ENCODE peak calls at places on chromosomes 13 and 19, in five cellular contexts. One of them, this sample, is unnamed.

GRCh38 chr13:26946675-26947342 is 186.2 kb upstream of the GPR12 start:
- DNase-seq in A549: peak; percentile 71
- DNase-seq in GM12878: peak; percentile 16
- DNase-seq in stomach: no peak
- DNase-seq in ovary: no peak
- DNase-seq in this sample: no peak

GRCh38 chr19:53994811-53995210 is 3.4 kb downstream of the CACNG6 start:
- DNase-seq in A549: no peak
- DNase-seq in GM12878: no peak
- DNase-seq in stomach: no peak
- DNase-seq in ovary: no peak
- DNase-seq in this sample: no peak

GRCh38 chr13:60509601-60510386 is 112.8 kb downstream of the TDRD3 start:
- DNase-seq in A549: no peak
- DNase-seq in GM12878: no peak
- DNase-seq in stomach: no peak
- DNase-seq in ovary: no peak
- DNase-seq in this sample: no peak

GRCh38 chr13:113114511-113115362 is 7.9 kb upstream of the F10 start:
- DNase-seq in A549: no peak
- DNase-seq in GM12878: no peak
- DNase-seq in stomach: peak; percentile 20
- DNase-seq in ovary: no peak
- DNase-seq in this sample: no peak

GRCh38 chr19:54024660-54025059 is 33.2 kb downstream of the CACNG6 start:
- DNase-seq in A549: peak; percentile 71
- DNase-seq in GM12878: no peak
- DNase-seq in stomach: no peak
- DNase-seq in ovary: no peak
- DNase-seq in this sample: no peak

GRCh38 chr13:36516225-36516624 is 83.9 kb downstream of the CCNA1 start:
- DNase-seq in A549: no peak
- DNase-seq in GM12878: no peak
- DNase-seq in stomach: no peak
- DNase-seq in ovary: no peak
- DNase-seq in this sample: no peak

GRCh38 chr13:99125335-99125915 is 75.2 kb upstream of the UBAC2 start:
- DNase-seq in A549: no peak
- DNase-seq in GM12878: no peak
- DNase-seq in stomach: no peak
- DNase-seq in ovary: no peak
- DNase-seq in this sample: no peak

GRCh38 chr13:110624766-110625756 is 9.7 kb downstream of the NAXD start:
- DNase-seq in A549: no peak
- DNase-seq in GM12878: no peak
- DNase-seq in stomach: peak; percentile 70
- DNase-seq in ovary: peak; percentile 18
- DNase-seq in this sample: no peak

GRCh38 chr13:73465629-73465974 is 406.8 kb downstream of the KLF5 start:
- DNase-seq in A549: peak; percentile 60
- DNase-seq in GM12878: no peak
- DNase-seq in stomach: no peak
- DNase-seq in ovary: no peak
- DNase-seq in this sample: no peak

GRCh38 chr19:58020985-58021384 is 12.8 kb upstream of the ZSCAN1 start:
- DNase-seq in A549: no peak
- DNase-seq in GM12878: no peak
- DNase-seq in stomach: no peak
- DNase-seq in ovary: no peak
- DNase-seq in this sample: no peak

GRCh38 chr19:2123682-2124387 is 27.1 kb downstream of the IZUMO4 start:
- DNase-seq in A549: no peak
- DNase-seq in GM12878: no peak
- DNase-seq in stomach: no peak
- DNase-seq in ovary: no peak
- DNase-seq in this sample: no peak

GRCh38 chr19:956747-957451 is 27.2 kb upstream of the WDR18 start:
- DNase-seq in A549: no peak
- DNase-seq in GM12878: no peak
- DNase-seq in stomach: no peak
- DNase-seq in ovary: peak; percentile 9
- DNase-seq in this sample: no peak

GRCh38 chr13:33202644-33203169 is 82.8 kb downstream of the STARD13 start:
- DNase-seq in A549: no peak
- DNase-seq in GM12878: no peak
- DNase-seq in stomach: no peak
- DNase-seq in ovary: no peak
- DNase-seq in this sample: no peak

GRCh38 chr13:33205224-33205623 is 80.3 kb downstream of the STARD13 start:
- DNase-seq in A549: no peak
- DNase-seq in GM12878: no peak
- DNase-seq in stomach: no peak
- DNase-seq in ovary: no peak
- DNase-seq in this sample: no peak

GRCh38 chr13:33205804-33206221 is 79.7 kb downstream of the STARD13 start:
- DNase-seq in A549: no peak
- DNase-seq in GM12878: no peak
- DNase-seq in stomach: no peak
- DNase-seq in ovary: no peak
- DNase-seq in this sample: no peak

GRCh38 chr13:33206425-33206824 is 79.1 kb downstream of the STARD13 start:
- DNase-seq in A549: no peak
- DNase-seq in GM12878: no peak
- DNase-seq in stomach: no peak
- DNase-seq in ovary: no peak
- DNase-seq in this sample: no peak

DNA sequence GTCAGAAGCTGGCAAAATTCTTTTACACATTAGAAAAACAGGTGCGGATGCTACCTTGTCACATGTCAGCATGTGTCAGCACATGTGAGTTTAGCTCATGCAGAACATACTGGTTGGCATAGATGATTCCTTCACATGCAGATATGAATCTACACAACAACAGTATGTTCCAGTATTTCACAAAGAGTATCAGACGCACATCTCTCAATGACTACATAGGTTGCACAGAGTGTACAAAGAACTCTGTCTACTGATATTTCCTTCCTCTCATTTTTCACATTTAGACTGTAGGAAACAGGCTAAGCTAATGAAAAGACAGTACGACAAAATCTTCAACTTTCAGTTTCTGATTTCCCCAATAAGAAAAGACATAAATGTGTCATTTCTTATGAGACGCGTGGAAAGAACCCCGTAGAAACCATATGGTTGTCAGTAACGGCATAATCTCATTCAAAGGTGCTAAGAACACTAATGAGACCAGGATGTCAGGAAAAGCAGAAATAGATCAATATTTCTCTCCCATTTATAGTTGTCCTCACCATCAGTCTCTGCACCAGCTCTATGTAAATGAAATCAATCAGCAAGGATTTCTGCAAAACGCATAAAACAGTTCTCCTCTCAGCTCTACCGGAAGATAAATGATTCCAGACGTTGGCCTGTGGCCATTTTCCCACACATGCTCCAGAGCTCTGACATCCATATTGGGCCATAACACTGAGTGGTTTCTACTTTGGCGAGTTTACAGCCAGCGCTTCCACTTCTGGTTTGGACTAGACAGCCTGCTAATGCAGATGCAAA is 81.2 kb downstream of the STARD13 start:
- DNase-seq in A549: no peak
- DNase-seq in GM12878: peak; percentile 78
- DNase-seq in stomach: peak; percentile 31
- DNase-seq in ovary: peak; percentile 55
- DNase-seq in this sample: peak; percentile 73
- TF ChIP-seq EP300 in A549: no peak
- TF ChIP-seq EP300 in GM12878: no peak
- TF ChIP-seq EP300 in stomach: no peak
- TF ChIP-seq EP300 in ovary: no peak
- TF ChIP-seq EP300 in this sample: no peak

GRCh38 chr13:108270442-108270841 is 924 bp downstream of the TNFSF13B start:
- DNase-seq in A549: no peak
- DNase-seq in GM12878: no peak
- DNase-seq in stomach: no peak
- DNase-seq in ovary: no peak
- DNase-seq in this sample: no peak
- H3K27ac ChIP-seq in A549: no peak overlapping the region
- H3K27ac ChIP-seq in GM12878: peak overlapping the region; percentile 81
- H3K27ac ChIP-seq in stomach: peak overlapping the region; percentile 52
- H3K27ac ChIP-seq in ovary: no peak overlapping the region
- H3K27ac ChIP-seq in this sample: peak overlapping the region; percentile 65

GRCh38 chr19:56314018-56314583 is 538 bp downstream of the ZSCAN5A start:
- DNase-seq in A549: no peak
- DNase-seq in GM12878: no peak
- DNase-seq in stomach: no peak
- DNase-seq in ovary: no peak
- DNase-seq in this sample: peak; percentile 9
- TF ChIP-seq EP300 in A549: no peak
- TF ChIP-seq EP300 in GM12878: no peak
- TF ChIP-seq EP300 in stomach: no peak
- TF ChIP-seq EP300 in ovary: no peak
- TF ChIP-seq EP300 in this sample: no peak

GRCh38 chr13:81320516-81320915 is 979.6 kb upstream of the SPRY2 start:
- DNase-seq in A549: no peak
- DNase-seq in GM12878: no peak
- DNase-seq in stomach: no peak
- DNase-seq in ovary: no peak
- DNase-seq in this sample: no peak
- H3K27ac ChIP-seq in A549: no peak overlapping the region
- H3K27ac ChIP-seq in GM12878: no peak overlapping the region
- H3K27ac ChIP-seq in stomach: no peak overlapping the region
- H3K27ac ChIP-seq in ovary: no peak overlapping the region
- H3K27ac ChIP-seq in this sample: no peak overlapping the region

GRCh38 chr13:46369506-46370268 is 17.4 kb downstream of the RUBCNL start:
- DNase-seq in A549: no peak
- DNase-seq in GM12878: no peak
- DNase-seq in stomach: no peak
- DNase-seq in ovary: no peak
- DNase-seq in this sample: no peak
- TF ChIP-seq EP300 in A549: no peak
- TF ChIP-seq EP300 in GM12878: no peak
- TF ChIP-seq EP300 in stomach: no peak
- TF ChIP-seq EP300 in ovary: no peak
- TF ChIP-seq EP300 in this sample: no peak

DNA sequence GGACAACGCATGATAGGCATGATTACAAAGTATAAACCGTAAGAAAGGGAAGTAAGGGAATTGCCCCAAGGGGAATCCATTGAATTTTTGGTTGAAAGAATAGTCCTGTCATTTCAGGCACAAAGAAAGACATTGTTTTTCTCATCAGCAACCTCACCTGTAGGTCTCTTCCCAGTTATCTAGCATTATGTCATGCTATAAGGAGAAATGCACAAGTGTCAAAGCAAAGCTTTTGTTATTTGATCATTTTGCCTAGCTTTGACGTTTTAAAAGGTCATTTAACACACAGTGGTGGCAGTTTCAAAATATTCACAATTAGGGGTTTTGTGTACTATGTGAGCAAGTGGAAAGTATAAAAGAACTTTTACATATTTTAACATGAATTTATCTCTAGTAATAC is 796.2 kb upstream of the MIR17HG start:
- DNase-seq in A549: no peak
- DNase-seq in GM12878: no peak
- DNase-seq in stomach: no peak
- DNase-seq in ovary: no peak
- DNase-seq in this sample: no peak
- H3K27ac ChIP-seq in A549: no peak overlapping the region
- H3K27ac ChIP-seq in GM12878: no peak overlapping the region
- H3K27ac ChIP-seq in stomach: no peak overlapping the region
- H3K27ac ChIP-seq in ovary: no peak overlapping the region
- H3K27ac ChIP-seq in this sample: no peak overlapping the region

GRCh38 chr19:45823182-45823581 is 8.1 kb upstream of the RSPH6A start:
- DNase-seq in A549: no peak
- DNase-seq in GM12878: no peak
- DNase-seq in stomach: no peak
- DNase-seq in ovary: no peak
- DNase-seq in this sample: no peak
- TF ChIP-seq EP300 in A549: no peak
- TF ChIP-seq EP300 in GM12878: no peak
- TF ChIP-seq EP300 in stomach: no peak
- TF ChIP-seq EP300 in ovary: no peak
- TF ChIP-seq EP300 in this sample: no peak

GRCh38 chr19:14553042-14553938 is 18.6 kb downstream of the NDUFB7 start:
- DNase-seq in A549: no peak
- DNase-seq in GM12878: no peak
- DNase-seq in stomach: no peak
- DNase-seq in ovary: no peak
- DNase-seq in this sample: no peak
- H3K27ac ChIP-seq in A549: no peak overlapping the region
- H3K27ac ChIP-seq in GM12878: no peak overlapping the region
- H3K27ac ChIP-seq in stomach: no peak overlapping the region
- H3K27ac ChIP-seq in ovary: no peak overlapping the region
- H3K27ac ChIP-seq in this sample: no peak overlapping the region